ENCODE peak calls at places on chromosome 14, in five cellular contexts. I, J, Y, H and W are unnamed samples. For H3K36me3, the result is how much of the 10 kb centered on the place peaks cover.

GRCh38 chr14:96104469-96105057 is 65.4 kb downstream of the C14orf132 start:
- DNase-seq in I (no peak), J (peak), Y (peak), H (no peak), W (peak)

GRCh38 chr14:59343585-59343984 is 121.6 kb downstream of the GPR135 start:
- DNase-seq in I (no peak), J (no peak), Y (no peak), H (no peak), W (no peak)

GRCh38 chr14:104582649-104583048 is 3.1 kb downstream of the C14orf180 start:
- DNase-seq in I (no peak), J (no peak), Y (no peak), H (no peak), W (no peak)

GRCh38 chr14:58107947-58108552 is 44.0 kb downstream of the ARMH4 start:
- DNase-seq in I (peak), J (peak), Y (peak), H (peak), W (peak)

GRCh38 chr14:35949933-35950332 is 123.8 kb downstream of the BRMS1L start:
- DNase-seq in I (peak), J (no peak), Y (peak), H (peak), W (no peak)

GRCh38 chr14:86787782-86788181 is 1205.2 kb downstream of the GALC start:
- DNase-seq in I (no peak), J (peak), Y (peak), H (no peak), W (no peak)

GRCh38 chr14:69850736-69851112 is 28.5 kb upstream of the SMOC1 start:
- DNase-seq in I (no peak), J (no peak), Y (no peak), H (no peak), W (no peak)

GRCh38 chr14:31930493-31931225 is 146.4 kb upstream of the ARHGAP5 start:
- DNase-seq in I (no peak), J (peak), Y (peak), H (no peak), W (no peak)

GRCh38 chr14:33357225-33358010 is 418.7 kb downstream of the NPAS3 start:
- DNase-seq in I (no peak), J (no peak), Y (no peak), H (no peak), W (no peak)

DNA sequence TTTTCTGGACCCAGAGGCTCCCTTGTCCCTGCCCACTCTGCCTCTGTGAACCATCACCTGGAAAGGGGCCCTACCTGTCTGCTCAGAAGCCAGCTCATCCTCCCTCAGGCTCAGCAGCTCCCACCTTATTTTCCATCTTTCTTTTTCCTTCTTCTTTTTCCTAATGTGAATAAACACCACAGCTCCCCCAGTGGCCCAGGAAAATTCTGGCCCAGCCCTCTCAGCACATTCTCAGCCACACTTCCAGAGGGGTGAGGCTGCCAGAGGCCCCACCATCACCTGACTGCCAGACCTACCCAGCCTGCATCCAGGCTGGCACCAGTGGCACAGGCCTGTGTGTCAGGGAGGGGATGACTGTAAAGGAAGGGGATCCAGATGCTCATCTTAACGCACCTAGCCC is 23.0 kb downstream of the ZFHX2 start:
- DNase-seq in I (peak), J (no peak), Y (no peak), H (no peak), W (no peak)
- H3K36me3 ChIP-seq in I (under half), J (under half), Y (under half), H (under half), W (under half)

DNA sequence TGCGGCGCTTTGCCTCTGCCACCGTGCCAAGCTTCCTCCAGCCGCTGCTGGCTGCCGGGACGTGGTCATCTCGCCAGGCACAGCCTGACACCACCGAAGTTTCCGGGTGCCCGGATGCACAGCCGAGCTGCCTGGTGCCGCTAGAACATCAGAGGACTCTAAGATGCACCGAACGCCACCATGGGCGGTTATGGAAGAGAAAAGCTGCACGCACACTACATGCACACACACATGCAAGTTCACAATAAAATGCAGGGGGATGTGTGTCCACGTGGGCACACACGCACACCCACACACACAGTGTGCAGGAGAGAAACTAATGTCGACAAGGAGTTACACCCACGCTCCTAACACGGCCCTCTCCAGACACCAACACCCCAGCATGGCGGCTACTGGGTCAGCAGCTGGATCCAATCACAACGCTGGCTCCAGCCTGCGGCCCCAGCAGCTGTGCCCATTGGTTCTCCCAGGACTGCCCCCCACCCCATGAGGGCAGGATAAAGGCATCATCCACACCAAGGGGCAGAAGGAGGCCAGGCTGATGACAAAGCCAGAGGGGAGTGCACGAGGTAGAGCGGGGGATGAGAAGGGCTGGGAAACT is 82.7 kb downstream of the BCL11B start:
- DNase-seq in I (no peak), J (no peak), Y (no peak), H (no peak), W (no peak)
- H2AFZ ChIP-seq in I (no peak), J (no peak), Y (no peak), H (no peak), W (no peak)

GRCh38 chr14:54565236-54566151 is 1.4 kb upstream of the SAMD4A start:
- DNase-seq in I (peak), J (peak), Y (peak), H (peak), W (peak)

GRCh38 chr14:54566152-54566409 is 847 bp upstream of the SAMD4A start:
- DNase-seq in I (no peak), J (no peak), Y (no peak), H (no peak), W (no peak)

GRCh38 chr14:54564799-54565235 is 2.1 kb upstream of the SAMD4A start:
- DNase-seq in I (peak), J (peak), Y (peak), H (no peak), W (no peak)

GRCh38 chr14:54564071-54564798 is 2.7 kb upstream of the SAMD4A start:
- DNase-seq in I (peak), J (peak), Y (peak), H (peak), W (peak)

GRCh38 chr14:54562334-54562733 is 4.6 kb upstream of the SAMD4A start:
- DNase-seq in I (no peak), J (peak), Y (peak), H (no peak), W (no peak)
- H3K4me3 ChIP-seq in I (no peak), J (no peak), Y (no peak), H (no peak), W (no peak)

DNA sequence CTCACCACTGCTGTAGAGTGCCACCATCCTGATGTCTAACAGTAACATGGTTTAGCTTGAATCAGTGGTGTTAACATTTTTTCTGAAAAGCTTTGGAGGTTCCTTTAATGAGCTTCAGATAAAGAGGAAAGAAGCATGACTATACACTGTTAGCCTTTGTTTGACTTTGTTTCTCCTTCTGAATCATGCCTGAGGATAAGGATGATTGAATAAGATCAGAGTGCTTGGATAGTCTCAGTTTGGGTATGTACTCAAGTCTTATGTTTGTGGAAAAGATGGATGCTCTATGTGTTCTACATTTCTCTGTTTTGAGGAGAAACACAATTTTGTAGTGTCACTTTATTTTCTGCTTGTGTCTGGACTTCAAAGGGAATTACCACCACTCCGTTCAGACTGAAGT is 42.0 kb downstream of the GPATCH2L start:
- DNase-seq in I (no peak), J (peak), Y (peak), H (no peak), W (no peak)
- H3K36me3 ChIP-seq in I (under half), J (under half), Y (under half), H (under half), W (half or more)

GRCh38 chr14:94020267-94020666 is 5.9 kb upstream of the OTUB2 start:
- DNase-seq in I (no peak), J (no peak), Y (no peak), H (no peak), W (no peak)

GRCh38 chr14:94021001-94021400 is 5.1 kb upstream of the OTUB2 start:
- DNase-seq in I (no peak), J (peak), Y (peak), H (no peak), W (no peak)

GRCh38 chr14:94022532-94023411 is 3.4 kb upstream of the OTUB2 start:
- DNase-seq in I (peak), J (no peak), Y (no peak), H (no peak), W (no peak)

GRCh38 chr14:94019329-94019728 is 6.8 kb upstream of the OTUB2 start:
- DNase-seq in I (no peak), J (no peak), Y (no peak), H (no peak), W (no peak)

GRCh38 chr14:94021416-94022157 is 4.6 kb upstream of the OTUB2 start:
- DNase-seq in I (no peak), J (no peak), Y (peak), H (no peak), W (no peak)
- H2AFZ ChIP-seq in I (no peak), J (no peak), Y (no peak), H (peak), W (no peak)